ENCODE peak calls at places on chromosomes 7 and 10, in ten cellular contexts. D is psoas muscle, B is left ventricle myocardium inferior, S is BJ, M is iPS DF 6.9, H is astrocyte, C is choroid plexus epithelial cell, A is colonic mucosa, T is sigmoid colon, X is neural progenitor cell. F is an unnamed sample.

GRCh38 chr10:121607310-121608055 is 9.2 kb upstream of the FGFR2 start:
- DNase-seq in D (no peak), B (no peak), S (no peak), M (no peak), H (no peak), C (no peak), A (no peak), T (no peak), X (no peak), F (no peak)

GRCh38 chr7:128442346-128442745 is 13.3 kb upstream of the HILPDA start:
- DNase-seq in D (no peak), B (no peak), S (no peak), M (no peak), H (no peak), C (no peak), A (no peak), T (no peak), X (no peak), F (no peak)

GRCh38 chr7:119640861-119641260 is 632.1 kb upstream of the KCND2 start:
- DNase-seq in D (no peak), B (no peak), S (no peak), M (no peak), H (no peak), C (no peak), A (no peak), T (no peak), X (no peak), F (no peak)

GRCh38 chr7:142703655-142704310 is 45.5 kb upstream of the PRSS1 start:
- DNase-seq in D (no peak), B (no peak), S (no peak), M (no peak), H (no peak), C (no peak), A (no peak), T (no peak), X (no peak), F (no peak)

GRCh38 chr7:140898794-140899548 is 25.8 kb downstream of the BRAF start:
- DNase-seq in D (no peak), B (no peak), S (no peak), M (no peak), H (peak), C (peak), A (no peak), T (no peak), X (no peak), F (peak)

GRCh38 chr10:4650572-4650971 is 175.4 kb upstream of the AKR1E2 start:
- DNase-seq in D (no peak), B (no peak), S (peak), M (no peak), H (no peak), C (peak), A (no peak), T (no peak), X (no peak), F (peak)

GRCh38 chr7:23472974-23473847 is 2.9 kb upstream of the IGF2BP3 start:
- DNase-seq in D (no peak), B (no peak), S (no peak), M (no peak), H (no peak), C (peak), A (peak), T (no peak), X (peak), F (no peak)

GRCh38 chr10:13758302-13758701 is 171.5 kb downstream of the PRPF18 start:
- DNase-seq in D (no peak), B (no peak), S (no peak), M (peak), H (peak), C (peak), A (no peak), T (no peak), X (peak), F (peak)

GRCh38 chr10:101867931-101868330 is 24.3 kb upstream of the KCNIP2 start:
- DNase-seq in D (no peak), B (no peak), S (peak), M (no peak), H (no peak), C (peak), A (no peak), T (no peak), X (no peak), F (peak)

GRCh38 chr7:151694828-151695580 is 175.3 kb upstream of the RHEB start:
- DNase-seq in D (peak), B (peak), S (no peak), M (no peak), H (no peak), C (no peak), A (peak), T (peak), X (no peak), F (no peak)

GRCh38 chr7:151351967-151352366 is 10.4 kb downstream of the NUB1 start:
- DNase-seq in D (no peak), B (no peak), S (no peak), M (no peak), H (no peak), C (no peak), A (no peak), T (no peak), X (no peak), F (no peak)

GRCh38 chr7:105849122-105849855 is 27.1 kb downstream of the ATXN7L1 start:
- DNase-seq in D (no peak), B (no peak), S (no peak), M (peak), H (no peak), C (peak), A (no peak), T (no peak), X (no peak), F (peak)

GRCh38 chr10:124708922-124709520 is 35.2 kb downstream of the FAM53B start:
- DNase-seq in D (no peak), B (no peak), S (no peak), M (no peak), H (no peak), C (peak), A (no peak), T (no peak), X (peak), F (no peak)
- H3K4me3 ChIP-seq in D (no peak), B (no peak), S (no peak), M (no peak), H (no peak), C (no peak), A (no peak), T (no peak), X (no peak), F (no peak)

DNA sequence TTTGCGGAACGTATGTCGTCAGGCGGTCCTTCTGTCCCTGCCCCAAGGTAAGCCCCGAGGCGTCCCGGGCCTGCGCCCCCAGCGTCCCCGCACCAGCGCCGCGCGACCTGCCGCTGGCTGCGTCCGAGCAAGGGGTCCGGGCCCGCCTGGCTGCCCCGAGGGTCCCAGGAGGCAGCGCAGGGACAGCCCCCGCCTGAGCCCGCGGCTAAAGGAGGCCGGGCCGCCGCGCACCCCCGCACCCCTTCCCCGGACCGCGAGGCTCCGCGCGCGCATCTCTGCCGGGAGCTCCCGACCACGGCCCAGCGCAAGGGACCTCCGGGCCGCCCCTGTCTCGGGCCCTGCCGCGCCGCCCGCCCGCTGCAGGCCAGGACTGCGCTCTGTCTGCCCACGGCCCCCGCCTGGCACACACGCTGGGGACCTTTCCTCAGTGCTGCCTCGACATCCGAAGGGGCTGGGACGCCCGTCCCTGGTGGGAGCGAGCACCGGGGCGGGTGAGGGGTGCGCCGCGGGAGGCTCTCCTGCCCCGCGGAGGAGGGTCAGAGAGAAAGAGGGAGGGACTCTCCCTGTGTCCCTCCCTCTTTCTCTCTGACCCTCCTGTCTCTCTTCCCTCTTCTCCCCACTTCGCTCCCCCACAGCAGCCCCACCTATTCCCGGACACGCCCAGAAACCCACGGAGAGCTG is 25.0 kb downstream of the SHH start:
- DNase-seq in D (no peak), B (no peak), S (no peak), M (no peak), H (no peak), C (peak), A (no peak), T (peak), X (peak), F (no peak)
- H3K4me3 ChIP-seq in D (peak), B (peak), S (peak), M (peak), H (peak), C (peak), A (peak), T (no peak), X (peak), F (peak)

DNA sequence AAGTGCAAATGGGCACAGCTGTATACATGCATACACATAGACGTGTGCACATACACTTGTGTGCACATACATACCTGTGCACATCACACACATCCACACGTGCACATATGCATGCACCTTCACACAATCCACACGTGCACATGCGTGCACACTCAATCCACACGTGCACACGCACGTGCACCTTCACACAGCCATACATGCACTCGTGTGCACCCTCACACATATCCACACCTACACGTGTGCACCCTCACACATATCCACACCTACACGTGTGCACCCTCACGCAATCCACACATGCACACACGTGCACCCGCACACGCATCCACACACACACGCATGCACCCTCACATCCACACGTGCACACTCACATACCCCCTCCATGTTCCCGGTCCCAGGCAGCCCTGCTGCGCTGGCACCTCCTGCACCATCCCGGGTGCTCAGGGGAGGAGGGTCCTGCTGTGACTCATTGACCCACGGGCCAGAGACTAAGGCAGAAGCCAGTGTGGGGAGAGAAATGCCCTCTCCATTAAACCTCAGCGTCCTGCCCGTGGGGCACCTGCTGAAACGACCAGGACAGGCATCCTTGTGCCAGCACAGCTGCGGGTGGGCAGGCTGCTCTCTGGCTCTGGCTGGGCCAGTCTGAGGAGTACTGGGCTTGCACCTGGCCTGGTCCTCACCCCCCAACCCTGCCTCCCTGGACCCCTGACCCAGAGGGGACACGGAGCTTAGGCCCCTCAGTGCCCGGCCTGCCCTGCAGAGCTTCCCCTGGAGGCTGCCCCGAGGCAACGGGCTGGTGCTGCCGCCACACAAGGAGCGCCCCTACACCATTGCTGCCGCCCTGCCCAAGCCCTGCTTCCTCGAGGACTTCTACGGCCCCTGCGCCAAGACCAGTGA is 17.8 kb upstream of the UTF1 start:
- DNase-seq in D (no peak), B (no peak), S (no peak), M (no peak), H (no peak), C (no peak), A (no peak), T (no peak), X (no peak), F (no peak)
- H3K4me3 ChIP-seq in D (no peak), B (no peak), S (no peak), M (no peak), H (no peak), C (no peak), A (no peak), T (no peak), X (no peak), F (no peak)

DNA sequence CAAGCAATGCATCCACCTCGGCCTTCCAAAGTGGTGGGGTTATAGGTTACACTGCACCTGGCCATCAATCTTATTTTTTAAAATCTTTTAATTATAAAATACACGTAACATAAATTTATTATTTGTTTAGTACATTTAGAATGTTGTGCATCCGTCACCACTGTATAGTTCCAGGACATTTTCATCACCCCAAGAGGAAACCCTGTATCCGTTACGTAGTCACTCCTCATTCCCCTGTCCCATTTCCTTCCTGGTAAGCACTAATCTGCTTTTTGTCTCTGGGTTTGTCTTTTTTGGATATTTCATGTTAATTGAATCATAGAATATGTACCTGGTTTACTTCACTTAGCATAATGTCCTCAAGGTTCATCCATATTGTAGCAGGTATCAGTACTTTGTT is 51.2 kb downstream of the MAPK8 start:
- DNase-seq in D (no peak), B (no peak), S (no peak), M (no peak), H (no peak), C (no peak), A (no peak), T (no peak), X (no peak), F (no peak)
- H3K4me3 ChIP-seq in D (no peak), B (no peak), S (no peak), M (no peak), H (no peak), C (no peak), A (no peak), T (no peak), X (no peak), F (no peak)

GRCh38 chr10:133047526-133047925 is 40.2 kb upstream of the ADGRA1 start:
- DNase-seq in D (no peak), B (no peak), S (no peak), M (no peak), H (no peak), C (no peak), A (no peak), T (no peak), X (no peak), F (no peak)

GRCh38 chr10:133048306-133048705 is 39.4 kb upstream of the ADGRA1 start:
- DNase-seq in D (no peak), B (no peak), S (no peak), M (no peak), H (no peak), C (no peak), A (no peak), T (no peak), X (no peak), F (no peak)

GRCh38 chr10:133050376-133050775 is 37.3 kb upstream of the ADGRA1 start:
- DNase-seq in D (no peak), B (no peak), S (no peak), M (no peak), H (no peak), C (no peak), A (no peak), T (no peak), X (no peak), F (no peak)

GRCh38 chr10:133048926-133049325 is 38.8 kb upstream of the ADGRA1 start:
- DNase-seq in D (no peak), B (no peak), S (no peak), M (no peak), H (no peak), C (no peak), A (no peak), T (no peak), X (no peak), F (no peak)

GRCh38 chr10:133049639-133050038 is 38.1 kb upstream of the ADGRA1 start:
- DNase-seq in D (no peak), B (no peak), S (no peak), M (no peak), H (no peak), C (no peak), A (no peak), T (no peak), X (no peak), F (no peak)
- H3K4me3 ChIP-seq in D (no peak), B (no peak), S (no peak), M (no peak), H (no peak), C (no peak), A (no peak), T (no peak), X (no peak), F (no peak)

GRCh38 chr7:134421998-134422397 is 36.9 kb downstream of the AKR1B1 start:
- DNase-seq in D (no peak), B (no peak), S (no peak), M (no peak), H (no peak), C (no peak), A (no peak), T (no peak), X (no peak), F (no peak)

GRCh38 chr7:134422646-134423045 is 36.3 kb downstream of the AKR1B1 start:
- DNase-seq in D (no peak), B (no peak), S (no peak), M (no peak), H (no peak), C (no peak), A (no peak), T (no peak), X (no peak), F (no peak)

GRCh38 chr7:134419875-134420274 is 39.0 kb downstream of the AKR1B1 start:
- DNase-seq in D (no peak), B (no peak), S (no peak), M (no peak), H (no peak), C (no peak), A (no peak), T (no peak), X (no peak), F (peak)

GRCh38 chr7:134419085-134419484 is 39.8 kb downstream of the AKR1B1 start:
- DNase-seq in D (no peak), B (no peak), S (no peak), M (no peak), H (no peak), C (no peak), A (peak), T (no peak), X (no peak), F (no peak)

DNA sequence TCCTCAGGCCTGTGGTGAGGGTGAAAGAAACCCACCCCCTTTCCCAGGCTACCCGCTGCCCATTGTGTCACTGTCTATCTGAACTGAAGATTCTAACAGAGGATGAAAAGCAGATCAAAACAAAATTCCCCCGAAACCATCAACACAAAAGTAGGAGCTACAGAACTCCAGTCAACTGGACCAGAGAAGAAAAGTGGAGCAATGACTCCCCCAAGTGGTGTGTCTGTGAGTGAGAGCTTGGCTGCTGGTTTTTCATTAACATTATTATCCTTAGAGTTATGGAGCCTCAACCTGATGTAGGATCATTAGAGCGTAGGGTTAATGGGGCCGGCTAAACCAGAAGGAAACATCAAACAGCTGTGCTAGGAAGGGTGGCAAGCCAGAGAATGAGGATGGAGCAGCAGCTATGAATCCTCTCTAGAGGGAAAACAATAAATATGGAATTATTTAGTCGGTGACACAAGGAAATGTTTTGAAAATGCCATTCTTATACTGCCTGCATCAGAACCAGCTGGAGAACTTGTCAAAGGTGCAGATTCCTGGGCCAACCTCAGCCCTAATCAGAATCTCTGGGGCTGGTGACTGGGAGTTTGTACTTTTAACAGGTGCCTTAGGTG is 38.3 kb downstream of the AKR1B1 start:
- DNase-seq in D (no peak), B (no peak), S (no peak), M (peak), H (peak), C (peak), A (peak), T (no peak), X (peak), F (peak)
- H3K4me3 ChIP-seq in D (no peak), B (no peak), S (no peak), M (no peak), H (no peak), C (no peak), A (no peak), T (no peak), X (no peak), F (peak)

GRCh38 chr10:62108768-62109430 is 159.7 kb downstream of the RTKN2 start:
- DNase-seq in D (no peak), B (no peak), S (no peak), M (no peak), H (no peak), C (no peak), A (no peak), T (no peak), X (no peak), F (no peak)

GRCh38 chr10:62112963-62113362 is 155.7 kb downstream of the RTKN2 start:
- DNase-seq in D (no peak), B (no peak), S (no peak), M (no peak), H (no peak), C (no peak), A (no peak), T (no peak), X (no peak), F (no peak)

GRCh38 chr10:62106929-62107519 is 161.6 kb downstream of the RTKN2 start:
- DNase-seq in D (no peak), B (no peak), S (no peak), M (no peak), H (no peak), C (no peak), A (no peak), T (no peak), X (no peak), F (no peak)

GRCh38 chr10:62112325-62112724 is 156.3 kb downstream of the RTKN2 start:
- DNase-seq in D (no peak), B (no peak), S (no peak), M (no peak), H (no peak), C (no peak), A (no peak), T (no peak), X (no peak), F (no peak)

GRCh38 chr10:62109532-62110293 is 158.9 kb downstream of the RTKN2 start:
- DNase-seq in D (no peak), B (no peak), S (no peak), M (no peak), H (no peak), C (no peak), A (no peak), T (no peak), X (no peak), F (no peak)
- H3K4me3 ChIP-seq in D (no peak), B (no peak), S (no peak), M (no peak), H (no peak), C (no peak), A (no peak), T (no peak), X (no peak), F (no peak)

F was measured in fibroblast of mammary gland.